ENCODE peak calls at places on chromosomes 4 and X, in five cellular contexts. One of them, this sample, is unnamed.

GRCh38 chrX:81259714-81260395 is 58.0 kb downstream of the SH3BGRL start:
- DNase-seq in D341Med: no peak
- DNase-seq in naive thymus-derived CD4-positive, alpha-beta T cell: no peak
- DNase-seq in natural killer cell: no peak
- DNase-seq in A172: no peak
- DNase-seq in this sample: no peak

GRCh38 chr4:8853249-8853648 is 18.4 kb downstream of the HMX1 start:
- DNase-seq in natural killer cell: no peak
- DNase-seq in naive thymus-derived CD4-positive, alpha-beta T cell: no peak
- DNase-seq in A172: no peak
- DNase-seq in D341Med: no peak
- DNase-seq in this sample: no peak

GRCh38 chr4:171932238-171932637 is 119.0 kb downstream of the GALNTL6 start:
- DNase-seq in natural killer cell: no peak
- DNase-seq in naive thymus-derived CD4-positive, alpha-beta T cell: no peak
- DNase-seq in A172: no peak
- DNase-seq in D341Med: no peak
- DNase-seq in this sample: no peak

GRCh38 chrX:119516157-119516702 is 48.0 kb downstream of the SLC25A5 start:
- DNase-seq in natural killer cell: peak
- DNase-seq in D341Med: peak
- DNase-seq in naive thymus-derived CD4-positive, alpha-beta T cell: peak
- DNase-seq in A172: peak
- DNase-seq in this sample: peak

GRCh38 chr4:70714061-70714468 is 7.7 kb upstream of the RUFY3 start:
- DNase-seq in A172: no peak
- DNase-seq in naive thymus-derived CD4-positive, alpha-beta T cell: no peak
- DNase-seq in natural killer cell: no peak
- DNase-seq in D341Med: no peak
- DNase-seq in this sample: no peak

GRCh38 chr4:126018274-126018673 is 703.5 kb downstream of the FAT4 start:
- DNase-seq in A172: no peak
- DNase-seq in natural killer cell: no peak
- DNase-seq in D341Med: no peak
- DNase-seq in naive thymus-derived CD4-positive, alpha-beta T cell: no peak
- DNase-seq in this sample: no peak

GRCh38 chr4:143253156-143253555 is 68.4 kb downstream of the USP38 start:
- DNase-seq in natural killer cell: no peak
- DNase-seq in A172: no peak
- DNase-seq in D341Med: no peak
- DNase-seq in naive thymus-derived CD4-positive, alpha-beta T cell: no peak
- DNase-seq in this sample: no peak

GRCh38 chr4:26028793-26029511 is 114.9 kb downstream of the SMIM20 start:
- DNase-seq in D341Med: peak
- DNase-seq in naive thymus-derived CD4-positive, alpha-beta T cell: peak
- DNase-seq in natural killer cell: peak
- DNase-seq in A172: no peak
- DNase-seq in this sample: peak

GRCh38 chrX:10022580-10023245 is 55.6 kb downstream of the CLDN34 start:
- DNase-seq in naive thymus-derived CD4-positive, alpha-beta T cell: no peak
- DNase-seq in natural killer cell: no peak
- DNase-seq in A172: peak
- DNase-seq in D341Med: peak
- DNase-seq in this sample: no peak

GRCh38 chr4:7735961-7736360 is 203.7 kb downstream of the AFAP1 start:
- DNase-seq in natural killer cell: no peak
- DNase-seq in A172: no peak
- DNase-seq in D341Med: no peak
- DNase-seq in naive thymus-derived CD4-positive, alpha-beta T cell: no peak
- DNase-seq in this sample: no peak

GRCh38 chr4:82792912-82793649 is 5.5 kb downstream of the SCD5 start:
- DNase-seq in A172: no peak
- DNase-seq in naive thymus-derived CD4-positive, alpha-beta T cell: no peak
- DNase-seq in D341Med: no peak
- DNase-seq in natural killer cell: no peak
- DNase-seq in this sample: no peak

This sample was measured in GM13977.